ENCODE peak calls at places on chromosomes 11 and 22, in five cellular contexts. F is activated naive CD4-positive, alpha-beta T cell; Y is fibroblast of mammary gland; B is stimulated activated CD4-positive, alpha-beta T cell treated with anti-CD3 and anti-CD28 coated beads, Interleukin-15, amount 100 ng/mL, for 24 hours; C is SJSA1. J is an unnamed sample.

GRCh38 chr11:408154-409007 is 6.4 kb downstream of the SIGIRR start:
- DNase-seq in C (no peak), B (no peak), Y (no peak), F (no peak), J (no peak)

GRCh38 chr11:117419136-117419914 is 91.7 kb downstream of the CEP164 start:
- DNase-seq in Y (peak), C (no peak), F (no peak), B (no peak), J (no peak)

GRCh38 chr11:74877132-74877531 is 71.8 kb downstream of the XRRA1 start:
- DNase-seq in C (no peak), B (no peak), Y (peak), F (no peak), J (peak)

GRCh38 chr11:100152751-100153150 is 534.3 kb upstream of the ARHGAP42 start:
- DNase-seq in Y (peak), C (no peak), B (no peak), F (no peak), J (no peak)

GRCh38 chr22:41917906-41918791 is 3.3 kb upstream of the SHISA8 start:
- DNase-seq in C (no peak), B (peak), Y (peak), F (peak), J (no peak)

GRCh38 chr11:121048464-121049233 is 24.7 kb downstream of the TBCEL start:
- DNase-seq in B (no peak), C (no peak), F (no peak), Y (peak), J (no peak)

GRCh38 chr22:24325105-24325757 is 54.6 kb downstream of the SPECC1L start:
- DNase-seq in B (peak), Y (peak), F (no peak), C (peak), J (no peak)

GRCh38 chr11:65288706-65289536 is 25.7 kb upstream of the CDC42EP2 start:
- DNase-seq in F (no peak), Y (peak), B (no peak), C (no peak), J (no peak)

J was measured in activated naive CD8-positive, alpha-beta T cell treated with anti-CD3 and anti-CD28 coated beads, Interleukin-2, amount 50 U/mL, for 24 hours.